ENCODE peak calls at places on chromosomes 7 and 10, in ten cellular contexts. Q is cardiac muscle cell; G is AG04450; O is colonic mucosa; X is fibroblast of lung; C is HAP-1; L is testis; J is hepatocyte; H is adrenal gland; N is CD4-positive, alpha-beta memory T cell. W is an unnamed sample.

GRCh38 chr10:124665980-124666379 is 78.2 kb downstream of the FAM53B start:
- DNase-seq in Q (no peak), G (no peak), O (peak; percentile 49), X (peak; percentile 46), C (no peak), L (peak; percentile 64), J (peak; percentile 35), H (peak; percentile 61), N (no peak), W (no peak)

GRCh38 chr7:141132671-141133070 is 58.8 kb downstream of the TMEM178B start:
- DNase-seq in Q (no peak), G (no peak), O (no peak), X (no peak), C (no peak), L (no peak), J (no peak), H (no peak), N (no peak), W (no peak)

GRCh38 chr7:36549003-36549402 is 159.3 kb downstream of the ANLN start:
- DNase-seq in Q (no peak), G (no peak), O (no peak), X (peak; percentile 25), C (no peak), L (no peak), J (no peak), H (no peak), N (no peak), W (no peak)

GRCh38 chr7:128883622-128884549 is 21.2 kb downstream of the ATP6V1F start:
- DNase-seq in Q (peak; percentile 88), G (no peak), O (peak; percentile 89), X (peak; percentile 35), C (peak; percentile 90), L (peak; percentile 91), J (peak; percentile 90), H (peak; percentile 88), N (peak; percentile 82), W (peak; percentile 53)

GRCh38 chr7:44196450-44196872 is 4.3 kb upstream of the YKT6 start:
- DNase-seq in Q (peak; percentile 77), G (no peak), O (peak; percentile 38), X (peak; percentile 30), C (peak; percentile 62), L (peak; percentile 62), J (peak; percentile 75), H (peak; percentile 61), N (peak; percentile 7), W (peak; percentile 28)

GRCh38 chr10:85601526-85601925 is 765.1 kb downstream of the GRID1 start:
- DNase-seq in Q (no peak), G (no peak), O (no peak), X (no peak), C (no peak), L (no peak), J (no peak), H (no peak), N (no peak), W (no peak)

GRCh38 chr7:18421297-18422004 is 74.1 kb upstream of the HDAC9 start:
- DNase-seq in Q (peak; percentile 8), G (no peak), O (no peak), X (peak; percentile 26), C (peak; percentile 76), L (no peak), J (no peak), H (no peak), N (no peak), W (no peak)

GRCh38 chr7:118590107-118590506 is 365.6 kb downstream of the ANKRD7 start:
- DNase-seq in Q (peak; percentile 7), G (no peak), O (no peak), X (no peak), C (peak; percentile 29), L (peak; percentile 25), J (peak; percentile 29), H (no peak), N (no peak), W (no peak)

GRCh38 chr7:115631782-115632181 is 398.8 kb downstream of the TFEC start:
- DNase-seq in Q (no peak), G (no peak), O (no peak), X (no peak), C (no peak), L (no peak), J (peak; percentile 9), H (no peak), N (no peak), W (no peak)

GRCh38 chr7:128453836-128454804 is 1.6 kb upstream of the HILPDA start:
- DNase-seq in Q (peak; percentile 84), G (peak; percentile 53), O (peak; percentile 51), X (peak; percentile 91), C (peak; percentile 36), L (peak; percentile 90), J (peak; percentile 89), H (peak; percentile 81), N (no peak), W (peak; percentile 86)

GRCh38 chr10:124027306-124028050 is 65.9 kb downstream of the CHST15 start:
- DNase-seq in Q (no peak), G (no peak), O (no peak), X (no peak), C (no peak), L (no peak), J (no peak), H (no peak), N (no peak), W (no peak)

GRCh38 chr7:87146740-87147386 is 5.4 kb upstream of the DMTF1 start:
- DNase-seq in Q (no peak), G (no peak), O (no peak), X (no peak), C (no peak), L (no peak), J (no peak), H (no peak), N (no peak), W (peak; percentile 9)

GRCh38 chr7:148761499-148762278 is 63.0 kb downstream of the CUL1 start:
- DNase-seq in Q (no peak), G (no peak), O (no peak), X (no peak), C (no peak), L (no peak), J (no peak), H (no peak), N (no peak), W (no peak)

GRCh38 chr7:21844742-21845141 is 101.0 kb downstream of the CDCA7L start:
- DNase-seq in Q (no peak), G (no peak), O (no peak), X (peak; percentile 1), C (no peak), L (no peak), J (peak; percentile 12), H (no peak), N (no peak), W (peak; percentile 49)

GRCh38 chr7:151366872-151367207 is 25.2 kb downstream of the NUB1 start:
- DNase-seq in Q (no peak), G (peak; percentile 80), O (no peak), X (peak; percentile 83), C (no peak), L (no peak), J (no peak), H (no peak), N (no peak), W (peak; percentile 8)

GRCh38 chr7:158328376-158329013 is 259.1 kb downstream of the PTPRN2 start:
- DNase-seq in Q (no peak), G (no peak), O (no peak), X (no peak), C (no peak), L (no peak), J (no peak), H (no peak), N (no peak), W (no peak)

GRCh38 chr7:93949468-93949867 is 27.9 kb downstream of the GNG11 start:
- DNase-seq in Q (no peak), G (peak; percentile 36), O (no peak), X (peak; percentile 91), C (no peak), L (no peak), J (peak; percentile 9), H (peak; percentile 22), N (no peak), W (peak; percentile 8)

GRCh38 chr10:110529596-110530011 is 31.9 kb downstream of the DUSP5 start:
- DNase-seq in Q (no peak), G (no peak), O (no peak), X (no peak), C (no peak), L (no peak), J (no peak), H (no peak), N (no peak), W (no peak)

GRCh38 chr7:50069613-50070012 is 23.4 kb downstream of the ZPBP start:
- DNase-seq in Q (no peak), G (no peak), O (no peak), X (peak; percentile 24), C (no peak), L (no peak), J (no peak), H (peak; percentile 44), N (peak; percentile 40), W (no peak)

GRCh38 chr7:50073093-50073492 is 20.0 kb downstream of the ZPBP start:
- DNase-seq in Q (no peak), G (no peak), O (no peak), X (no peak), C (no peak), L (no peak), J (no peak), H (no peak), N (no peak), W (no peak)

GRCh38 chr7:50068850-50069551 is 24.0 kb downstream of the ZPBP start:
- DNase-seq in Q (no peak), G (no peak), O (peak; percentile 57), X (peak; percentile 66), C (peak; percentile 20), L (no peak), J (peak; percentile 58), H (peak; percentile 42), N (peak; percentile 33), W (peak; percentile 80)

GRCh38 chr7:50068026-50068425 is 25.0 kb downstream of the ZPBP start:
- DNase-seq in Q (no peak), G (no peak), O (peak; percentile 27), X (peak; percentile 6), C (peak; percentile 13), L (no peak), J (no peak), H (peak; percentile 47), N (peak; percentile 24), W (peak; percentile 24)
- H3K4me3 ChIP-seq in Q (no peak overlapping the region), G (no peak overlapping the region), O (no peak overlapping the region), X (no peak overlapping the region), C (no peak overlapping the region), L (no peak overlapping the region), J (no peak overlapping the region), H (no peak overlapping the region), N (peak overlapping the region; percentile 51), W (no peak overlapping the region)

GRCh38 chr7:30736291-30736690 is 15.6 kb upstream of the INMT start:
- DNase-seq in Q (no peak), G (no peak), O (no peak), X (no peak), C (no peak), L (no peak), J (no peak), H (no peak), N (no peak), W (no peak)
- H3K27me3 ChIP-seq in Q (no peaks in the 10 kb centered on the region), G (peaks cover 36% of the 10 kb centered on the region), O (no peaks in the 10 kb centered on the region), X (peaks cover 16% of the 10 kb centered on the region), C (peaks cover 6% of the 10 kb centered on the region), L (no peaks in the 10 kb centered on the region), J (peaks cover 6% of the 10 kb centered on the region), H (peaks cover 5% of the 10 kb centered on the region), N (no peaks in the 10 kb centered on the region), W (no peaks in the 10 kb centered on the region)

GRCh38 chr7:82925331-82925730 is 237.4 kb downstream of the PCLO start:
- DNase-seq in Q (no peak), G (no peak), O (no peak), X (no peak), C (no peak), L (no peak), J (no peak), H (no peak), N (no peak), W (no peak)
- H3K9me3 ChIP-seq in Q (no peaks in the 10 kb centered on the region), G (no peaks in the 10 kb centered on the region), O (no peaks in the 10 kb centered on the region), X (no peaks in the 10 kb centered on the region), C (no peaks in the 10 kb centered on the region), L (no peaks in the 10 kb centered on the region), J (no peaks in the 10 kb centered on the region), H (no peaks in the 10 kb centered on the region), N (no peaks in the 10 kb centered on the region), W (no peaks in the 10 kb centered on the region)

GRCh38 chr10:48523212-48523819 is 81.6 kb downstream of the ARHGAP22 start:
- DNase-seq in Q (peak; percentile 62), G (peak; percentile 89), O (no peak), X (peak; percentile 98), C (no peak), L (peak; percentile 71), J (peak; percentile 62), H (peak; percentile 85), N (no peak), W (peak; percentile 92)
- H3K4me3 ChIP-seq in Q (peak overlapping the region; percentile 61), G (peak overlapping the region; percentile 58), O (peak overlapping the region; percentile 30), X (peak overlapping the region; percentile 29), C (peak overlapping the region; percentile 16), L (peak overlapping the region; percentile 49), J (peak overlapping the region; percentile 12), H (no peak overlapping the region), N (no peak overlapping the region), W (peak overlapping the region; percentile 52)